ENCODE peak calls at places on chromosomes 5 and 9, in ten cellular contexts. Z is fibroblast of lung; L is A172; T is NCI-H1092 treated with DMSO at 0.1 percent for 48 hours; E is glutamatergic neuron; B is NCI-H2081; I is stimulated activated CD4-positive, alpha-beta T cell treated with anti-CD3 and anti-CD28 coated beads, Interleukin-1b, Interleukin-23, amount 100 ng/mL, for 24 hours; G is mesenteric fat pad; U is midbrain; O is caudate nucleus. V is an unnamed sample.

GRCh38 chr5:74810915-74811314 is 43.9 kb downstream of the NSA2 start:
- DNase-seq in Z (peak; percentile 11), L (peak; percentile 37), T (no peak), E (no peak), B (no peak), I (no peak), G (no peak), U (no peak), O (no peak), V (peak; percentile 57)

GRCh38 chr9:100601216-100601615 is 23.3 kb downstream of the CAVIN4 start:
- DNase-seq in Z (peak; percentile 41), L (peak; percentile 71), T (peak; percentile 83), E (peak; percentile 61), B (peak; percentile 83), I (no peak), G (no peak), U (peak; percentile 38), O (peak; percentile 20), V (peak; percentile 62)

GRCh38 chr5:178163772-178164735 is 10.4 kb upstream of the NHP2 start:
- DNase-seq in Z (peak; percentile 43), L (peak; percentile 69), T (peak; percentile 78), E (peak; percentile 94), B (peak; percentile 87), I (peak; percentile 90), G (peak; percentile 95), U (peak; percentile 79), O (peak; percentile 73), V (peak; percentile 89)

GRCh38 chr5:147427784-147428401 is 82.0 kb downstream of the DPYSL3 start:
- DNase-seq in Z (peak; percentile 55), L (no peak), T (no peak), E (no peak), B (no peak), I (no peak), G (no peak), U (no peak), O (no peak), V (no peak)

GRCh38 chr9:134422301-134422700 is 96.0 kb downstream of the RXRA start:
- DNase-seq in Z (no peak), L (peak; percentile 53), T (no peak), E (no peak), B (no peak), I (no peak), G (no peak), U (no peak), O (no peak), V (peak; percentile 93)

GRCh38 chr5:5983261-5983660 is 395.1 kb downstream of the MED10 start:
- DNase-seq in Z (no peak), L (no peak), T (no peak), E (no peak), B (no peak), I (no peak), G (no peak), U (no peak), O (no peak), V (no peak)

GRCh38 chr5:134227259-134227658 is 1.4 kb upstream of the PPP2CA start:
- DNase-seq in Z (peak; percentile 23), L (no peak), T (no peak), E (peak; percentile 43), B (peak; percentile 29), I (no peak), G (no peak), U (peak; percentile 34), O (peak; percentile 29), V (no peak)

GRCh38 chr9:126592461-126592860 is 21.3 kb upstream of the LMX1B start:
- DNase-seq in Z (no peak), L (no peak), T (no peak), E (no peak), B (no peak), I (no peak), G (no peak), U (no peak), O (no peak), V (no peak)

GRCh38 chr9:91253488-91253887 is 108.2 kb downstream of the AUH start:
- DNase-seq in Z (no peak), L (peak; percentile 10), T (no peak), E (no peak), B (no peak), I (no peak), G (no peak), U (no peak), O (no peak), V (peak; percentile 25)

GRCh38 chr5:10509593-10509992 is 54.3 kb upstream of the ANKRD33B start:
- DNase-seq in Z (no peak), L (no peak), T (no peak), E (no peak), B (no peak), I (no peak), G (no peak), U (no peak), O (no peak), V (no peak)

GRCh38 chr5:155773680-155774079 is 553.3 kb upstream of the SGCD start:
- DNase-seq in Z (no peak), L (no peak), T (no peak), E (no peak), B (no peak), I (no peak), G (no peak), U (no peak), O (no peak), V (no peak)

GRCh38 chr5:93257616-93258015 is 323.4 kb downstream of the NR2F1-AS1 start:
- DNase-seq in Z (peak; percentile 52), L (peak; percentile 50), T (no peak), E (no peak), B (no peak), I (no peak), G (no peak), U (no peak), O (no peak), V (no peak)

GRCh38 chr5:96657068-96657467 is 5.1 kb upstream of the CAST start:
- DNase-seq in Z (peak; percentile 97), L (peak; percentile 98), T (no peak), E (no peak), B (no peak), I (peak; percentile 7), G (no peak), U (no peak), O (no peak), V (peak; percentile 96)

GRCh38 chr5:1130218-1130946 is 18.5 kb upstream of the SLC12A7 start:
- DNase-seq in Z (no peak), L (no peak), T (peak; percentile 15), E (no peak), B (peak; percentile 98), I (no peak), G (no peak), U (no peak), O (no peak), V (peak; percentile 24)

GRCh38 chr9:114462791-114463190 is 42.5 kb downstream of the WHRN start:
- DNase-seq in Z (no peak), L (no peak), T (no peak), E (no peak), B (no peak), I (no peak), G (no peak), U (no peak), O (no peak), V (no peak)

GRCh38 chr5:82639393-82640144 is 361.4 kb upstream of the RPS23 start:
- DNase-seq in Z (peak; percentile 54), L (no peak), T (no peak), E (no peak), B (no peak), I (no peak), G (no peak), U (no peak), O (no peak), V (no peak)

GRCh38 chr5:132090107-132090506 is 16.5 kb downstream of the CSF2 start:
- DNase-seq in Z (peak; percentile 93), L (peak; percentile 99), T (no peak), E (no peak), B (no peak), I (no peak), G (peak; percentile 22), U (no peak), O (no peak), V (peak; percentile 91)

GRCh38 chr5:73213566-73213998 is 40.6 kb downstream of the TMEM174 start:
- DNase-seq in Z (peak; percentile 92), L (peak; percentile 70), T (peak; percentile 62), E (no peak), B (peak; percentile 7), I (no peak), G (no peak), U (no peak), O (no peak), V (no peak)

GRCh38 chr5:95863383-95863757 is 40.8 kb upstream of the GLRX start:
- DNase-seq in Z (no peak), L (no peak), T (no peak), E (no peak), B (no peak), I (no peak), G (no peak), U (peak; percentile 37), O (no peak), V (no peak)

GRCh38 chr5:136034976-136035375 is 6.2 kb downstream of the TGFBI start:
- DNase-seq in Z (no peak), L (no peak), T (no peak), E (no peak), B (no peak), I (no peak), G (peak; percentile 60), U (no peak), O (no peak), V (no peak)

GRCh38 chr5:179454354-179454753 is 96.0 kb upstream of the RUFY1 start:
- DNase-seq in Z (no peak), L (no peak), T (no peak), E (no peak), B (no peak), I (no peak), G (no peak), U (no peak), O (no peak), V (no peak)

GRCh38 chr9:117291223-117291622 is 123.6 kb downstream of the ASTN2 start:
- DNase-seq in Z (no peak), L (no peak), T (no peak), E (no peak), B (no peak), I (no peak), G (no peak), U (no peak), O (no peak), V (no peak)

GRCh38 chr9:114311571-114312512 is 11.1 kb upstream of the ORM1 start:
- DNase-seq in Z (no peak), L (no peak), T (no peak), E (no peak), B (no peak), I (no peak), G (peak; percentile 69), U (no peak), O (no peak), V (no peak)